ENCODE peak calls at places on chromosomes 13 and 19, in five cellular contexts. Q, L, C, U and E are unnamed samples.

GRCh38 chr19:18589380-18590272 is 1.0 kb downstream of the REX1BD start:
- DNase-seq in Q (no peak), L (peak; percentile 30), C (peak; percentile 88), U (no peak), E (peak; percentile 58)

GRCh38 chr19:18109731-18110671 is 12.4 kb downstream of the MAST3 start:
- DNase-seq in Q (peak; percentile 58), L (no peak), C (peak; percentile 75), U (no peak), E (no peak)

GRCh38 chr13:57629391-57629804 is 2.1 kb upstream of the PCDH17 start:
- DNase-seq in Q (no peak), L (no peak), C (peak; percentile 11), U (no peak), E (no peak)

GRCh38 chr13:48398450-48399095 is 14.3 kb downstream of the LPAR6 start:
- DNase-seq in Q (no peak), L (peak; percentile 58), C (no peak), U (no peak), E (no peak)

GRCh38 chr19:18287836-18288772 is 6.7 kb upstream of the JUND start:
- DNase-seq in Q (no peak), L (no peak), C (peak; percentile 92), U (no peak), E (no peak)

GRCh38 chr19:9877775-9878510 is 42.8 kb downstream of the PIN1 start:
- DNase-seq in Q (no peak), L (no peak), C (no peak), U (no peak), E (peak; percentile 59)

GRCh38 chr13:28854657-28855056 is 34.5 kb downstream of the MTUS2 start:
- DNase-seq in Q (peak; percentile 2), L (no peak), C (peak; percentile 45), U (no peak), E (no peak)

GRCh38 chr13:110047511-110047910 is 259.4 kb downstream of the COL4A1 start:
- DNase-seq in Q (no peak), L (peak; percentile 96), C (no peak), U (no peak), E (no peak)

GRCh38 chr19:39858541-39858940 is 12.4 kb upstream of the FBL start:
- DNase-seq in Q (no peak), L (no peak), C (peak; percentile 85), U (no peak), E (no peak)

GRCh38 chr13:93727301-93728141 is 500.9 kb downstream of the GPC6 start:
- DNase-seq in Q (no peak), L (no peak), C (no peak), U (no peak), E (no peak)

GRCh38 chr19:17847538-17848366 is at the start of gene JAK3:
- DNase-seq in Q (no peak), L (no peak), C (peak; percentile 94), U (peak; percentile 77), E (no peak)

GRCh38 chr19:40718774-40719391 is 2.0 kb downstream of the ITPKC start:
- DNase-seq in Q (peak; percentile 74), L (peak; percentile 65), C (peak; percentile 54), U (no peak), E (peak; percentile 87)

GRCh38 chr13:54975676-54976075 is 1947.1 kb downstream of the OLFM4 start:
- DNase-seq in Q (no peak), L (no peak), C (no peak), U (no peak), E (no peak)

GRCh38 chr13:27476943-27477681 is 26.7 kb upstream of the MTIF3 start:
- DNase-seq in Q (no peak), L (peak; percentile 2), C (no peak), U (no peak), E (peak; percentile 66)

GRCh38 chr13:40874138-40874776 is 84.8 kb downstream of the SLC25A15 start:
- DNase-seq in Q (no peak), L (no peak), C (no peak), U (no peak), E (no peak)

GRCh38 chr13:112575680-112576079 is 12.3 kb downstream of the TUBGCP3 start:
- DNase-seq in Q (no peak), L (no peak), C (peak; percentile 70), U (no peak), E (no peak)

GRCh38 chr19:9786342-9786741 is 17.8 kb upstream of the ZNF846 start:
- DNase-seq in Q (no peak), L (no peak), C (peak; percentile 24), U (no peak), E (no peak)

GRCh38 chr13:49303533-49304252 is 56.0 kb downstream of the CDADC1 start:
- DNase-seq in Q (no peak), L (no peak), C (no peak), U (no peak), E (no peak)

GRCh38 chr13:38417727-38418126 is 68.1 kb downstream of the UFM1 start:
- DNase-seq in Q (no peak), L (no peak), C (peak; percentile 60), U (no peak), E (peak; percentile 44)

GRCh38 chr19:18650468-18651001 is 13.7 kb downstream of the KLHL26 start:
- DNase-seq in Q (no peak), L (no peak), C (no peak), U (no peak), E (no peak)

GRCh38 chr13:66656050-66656449 is 574.1 kb downstream of the PCDH9 start:
- DNase-seq in Q (no peak), L (no peak), C (peak; percentile 17), U (no peak), E (no peak)

GRCh38 chr13:90445179-90445578 is 902.3 kb upstream of the MIR17HG start:
- DNase-seq in Q (peak; percentile 35), L (peak; percentile 93), C (peak; percentile 60), U (no peak), E (peak; percentile 73)

GRCh38 chr13:45989607-45990006 is 62.9 kb downstream of the ZC3H13 start:
- DNase-seq in Q (no peak), L (peak; percentile 26), C (no peak), U (no peak), E (no peak)

GRCh38 chr19:30743702-30744101 is 371.5 kb downstream of the ZNF536 start:
- DNase-seq in Q (no peak), L (no peak), C (no peak), U (no peak), E (no peak)

GRCh38 chr19:3163230-3163886 is 15.2 kb upstream of the S1PR4 start:
- DNase-seq in Q (peak; percentile 96), L (peak; percentile 24), C (peak; percentile 91), U (peak; percentile 58), E (peak; percentile 79)